ENCODE peak calls at places on chromosomes 5 and 9, in eight cellular contexts. W, K, F, S, O, Z, J and I are unnamed samples.

GRCh38 chr9:2413196-2413840 is 208.3 kb upstream of the VLDLR start:
- DNase-seq in W (no peak), Z (no peak), K (no peak), O (no peak), J (no peak), S (no peak), F (no peak), I (no peak)

GRCh38 chr9:104808030-104808614 is 44.2 kb downstream of the NIPSNAP3B start:
- DNase-seq in O (no peak), W (peak), Z (peak), K (no peak), S (no peak), F (no peak), J (peak), I (peak)

GRCh38 chr9:32703635-32704034 is 68.2 kb upstream of the TAF1L start:
- DNase-seq in O (no peak), S (no peak), Z (no peak), F (no peak), W (peak), J (no peak), K (no peak), I (no peak)

GRCh38 chr5:111493031-111493430 is 19.3 kb downstream of the STARD4 start:
- DNase-seq in K (no peak), S (no peak), F (no peak), J (no peak), O (no peak), W (no peak), Z (no peak), I (no peak)

GRCh38 chr9:89667730-89668129 is 62.9 kb downstream of the GADD45G start:
- DNase-seq in S (no peak), W (no peak), O (no peak), F (no peak), J (peak), K (peak), Z (no peak), I (no peak)

GRCh38 chr9:137365056-137365455 is 57.9 kb downstream of the EXD3 start:
- DNase-seq in W (no peak), S (no peak), O (no peak), J (no peak), F (no peak), Z (no peak), K (no peak), I (no peak)

GRCh38 chr9:33132249-33132772 is 34.8 kb downstream of the B4GALT1 start:
- DNase-seq in F (no peak), J (no peak), S (no peak), W (peak), Z (peak), O (no peak), K (no peak), I (no peak)

GRCh38 chr5:9903806-9904205 is 273.7 kb upstream of the TAS2R1 start:
- DNase-seq in K (no peak), W (peak), O (no peak), S (no peak), Z (peak), J (peak), F (no peak), I (no peak)

GRCh38 chr5:98921947-98922508 is 6.8 kb downstream of the CHD1 start:
- DNase-seq in F (no peak), O (no peak), J (no peak), K (no peak), S (no peak), W (no peak), Z (no peak), I (no peak)

GRCh38 chr9:36214571-36214970 is 23.9 kb downstream of the CLTA start:
- DNase-seq in K (no peak), O (no peak), S (no peak), Z (peak), F (no peak), J (no peak), W (peak), I (no peak)

GRCh38 chr9:134728801-134729495 is 87.3 kb downstream of the COL5A1 start:
- DNase-seq in J (no peak), Z (no peak), F (no peak), O (no peak), K (no peak), S (no peak), W (no peak), I (no peak)

GRCh38 chr5:128538249-128539037 is 398 bp upstream of the FBN2 start:
- DNase-seq in W (peak), K (peak), F (peak), S (no peak), J (no peak), Z (peak), O (no peak), I (peak)

GRCh38 chr5:62190173-62190572 is 115.8 kb upstream of the KIF2A start:
- DNase-seq in J (no peak), K (no peak), Z (no peak), F (no peak), S (no peak), W (no peak), O (no peak), I (no peak)

GRCh38 chr5:115579747-115580173 is 22.5 kb downstream of the TICAM2 start:
- DNase-seq in Z (peak), J (no peak), W (no peak), O (no peak), F (peak), S (no peak), K (no peak), I (no peak)

GRCh38 chr5:93571111-93571977 is 9.7 kb downstream of the NR2F1-AS1 start:
- DNase-seq in Z (no peak), S (no peak), W (no peak), K (no peak), O (no peak), J (no peak), F (no peak), I (no peak)

GRCh38 chr5:140631831-140632365 is 1.1 kb downstream of the CD14 start:
- DNase-seq in K (peak), S (peak), Z (no peak), F (peak), J (no peak), W (no peak), O (no peak), I (no peak)

GRCh38 chr5:124628721-124629596 is 117.5 kb downstream of the ZNF608 start:
- DNase-seq in K (no peak), W (peak), S (no peak), J (no peak), Z (peak), F (no peak), O (no peak), I (peak)

GRCh38 chr5:103224894-103225246 is 33.7 kb upstream of the MACIR start:
- DNase-seq in S (no peak), W (no peak), K (no peak), Z (no peak), O (no peak), F (no peak), J (no peak), I (no peak)

GRCh38 chr9:99660191-99660636 is 161.5 kb upstream of the NR4A3 start:
- DNase-seq in K (peak), F (peak), W (no peak), J (no peak), Z (no peak), S (no peak), O (no peak), I (no peak)

GRCh38 chr5:167639213-167639612 is 652.2 kb upstream of the WWC1 start:
- DNase-seq in K (no peak), O (no peak), F (no peak), Z (peak), S (no peak), W (peak), J (no peak), I (no peak)

GRCh38 chr5:95812100-95812472 is 10.4 kb downstream of the GLRX start:
- DNase-seq in W (peak), S (no peak), F (no peak), Z (peak), O (no peak), K (no peak), J (no peak), I (no peak)

GRCh38 chr9:119221281-119221680 is 148.0 kb downstream of the BRINP1 start:
- DNase-seq in F (no peak), K (no peak), O (no peak), J (no peak), Z (peak), S (no peak), W (no peak), I (no peak)

GRCh38 chr5:73564018-73564417 is 1.4 kb downstream of the ANKRA2 start:
- DNase-seq in O (no peak), F (no peak), J (no peak), K (no peak), S (no peak), Z (peak), W (peak), I (no peak)

GRCh38 chr5:115812372-115812771 is 4.1 kb downstream of the CDO1 start:
- DNase-seq in K (no peak), J (no peak), F (no peak), W (no peak), O (no peak), S (no peak), Z (no peak), I (no peak)

GRCh38 chr5:132184588-132184987 is 43.1 kb downstream of the P4HA2 start:
- DNase-seq in Z (peak), F (no peak), K (no peak), S (no peak), O (no peak), W (no peak), J (no peak), I (no peak)

GRCh38 chr9:134502261-134503211 is 139.1 kb upstream of the COL5A1 start:
- DNase-seq in F (no peak), O (no peak), J (no peak), S (no peak), Z (peak), W (peak), K (peak), I (no peak)

GRCh38 chr5:5126444-5126843 is 13.7 kb upstream of the ADAMTS16 start:
- DNase-seq in S (no peak), F (no peak), Z (peak), J (no peak), W (no peak), O (no peak), K (no peak), I (no peak)

GRCh38 chr9:91930475-91930874 is 19.6 kb downstream of the ROR2 start:
- DNase-seq in J (no peak), Z (peak), K (no peak), F (no peak), O (no peak), W (peak), S (no peak), I (no peak)

GRCh38 chr5:150081541-150082283 is 4.6 kb downstream of the CSF1R start:
- DNase-seq in W (peak), J (no peak), Z (no peak), S (no peak), K (peak), F (peak), O (no peak), I (no peak)

GRCh38 chr9:121631115-121631514 is 20.3 kb upstream of the DAB2IP start:
- DNase-seq in W (no peak), J (no peak), F (no peak), Z (no peak), O (no peak), S (no peak), K (no peak), I (no peak)

GRCh38 chr5:16520806-16521205 is 55.2 kb upstream of the ZNF622 start:
- DNase-seq in O (no peak), J (no peak), Z (no peak), S (no peak), F (no peak), K (peak), W (no peak), I (no peak)

GRCh38 chr9:78932849-78933627 is 636.1 kb downstream of the PSAT1 start:
- DNase-seq in S (no peak), J (no peak), F (no peak), Z (peak), K (no peak), O (no peak), W (peak), I (no peak)